ENCODE peak calls at places on chromosomes 13 and 19, in four cellular contexts. V, T, U and S are unnamed samples.

GRCh38 chr13:109344552-109345157 is 441.7 kb downstream of the IRS2 start:
- DNase-seq in V (peak), T (no peak), U (no peak), S (no peak)

GRCh38 chr19:37329686-37330085 is 41.2 kb upstream of the ZNF527 start:
- DNase-seq in T (no peak), V (peak), U (no peak), S (no peak)

GRCh38 chr19:10086032-10086903 is at the start of gene SHFL:
- DNase-seq in U (peak), V (peak), T (peak), S (peak)

GRCh38 chr19:35284153-35285140 is 2.1 kb downstream of the HAMP start:
- DNase-seq in U (no peak), T (no peak), V (no peak), S (no peak)

GRCh38 chr13:64928704-64929499 is 2301.2 kb downstream of the PCDH9 start:
- DNase-seq in T (no peak), V (peak), U (no peak), S (no peak)

GRCh38 chr13:81929988-81930387 is 1589.1 kb upstream of the SPRY2 start:
- DNase-seq in V (peak), U (no peak), T (no peak), S (no peak)

GRCh38 chr19:16976471-16976870 is 50.1 kb downstream of the CPAMD8 start:
- DNase-seq in V (no peak), U (no peak), T (no peak), S (no peak)

GRCh38 chr19:13920940-13921744 is 15.1 kb downstream of the CC2D1A start:
- DNase-seq in T (no peak), U (no peak), V (peak), S (no peak)

GRCh38 chr13:44758595-44759221 is 182.6 kb upstream of the TSC22D1 start:
- DNase-seq in V (peak), T (peak), U (no peak), S (no peak)

GRCh38 chr13:23455401-23456185 is 22.1 kb upstream of the SACS start:
- DNase-seq in T (no peak), U (no peak), V (no peak), S (no peak)

GRCh38 chr13:23510979-23511735 is 59.1 kb upstream of the TNFRSF19 start:
- DNase-seq in U (no peak), T (no peak), V (peak), S (peak)

GRCh38 chr19:3159565-3159964 is 19.0 kb upstream of the S1PR4 start:
- DNase-seq in T (no peak), V (no peak), U (no peak), S (no peak)

GRCh38 chr13:30877335-30877734 is 28.7 kb upstream of the MEDAG start:
- DNase-seq in V (peak), T (no peak), U (no peak), S (no peak)

GRCh38 chr19:47765522-47766358 is 12.8 kb upstream of the SELENOW start:
- DNase-seq in U (peak), V (peak), T (peak), S (peak)

GRCh38 chr19:8473652-8474476 is 28.6 kb downstream of the PRAM1 start:
- DNase-seq in U (no peak), V (no peak), T (no peak), S (no peak)

GRCh38 chr19:39701291-39701690 is 3.0 kb upstream of the LGALS14 start:
- DNase-seq in U (no peak), V (no peak), T (no peak), S (no peak)

GRCh38 chr13:87656311-87656710 is 14.9 kb upstream of the SLITRK5 start:
- DNase-seq in U (no peak), T (no peak), V (no peak), S (no peak)

GRCh38 chr19:39047076-39047475 is 14.7 kb upstream of the FBXO27 start:
- DNase-seq in T (no peak), U (no peak), V (no peak), S (no peak)

GRCh38 chr19:6233051-6233826 is 46.5 kb downstream of the MLLT1 start:
- DNase-seq in U (peak), V (peak), T (no peak), S (peak)

GRCh38 chr13:39909634-39910033 is 254.2 kb downstream of the COG6 start:
- DNase-seq in U (no peak), T (no peak), V (no peak), S (no peak)

GRCh38 chr13:75550159-75550567 is 572 bp downstream of the UCHL3 start:
- DNase-seq in U (peak), V (peak), T (peak), S (peak)

GRCh38 chr19:47573076-47574026 is at the start of gene ZNF541:
- DNase-seq in T (peak), U (peak), V (peak), S (peak)

GRCh38 chr19:54439174-54439851 is 9.7 kb upstream of the LENG8 start:
- DNase-seq in U (no peak), V (peak), T (no peak), S (peak)

GRCh38 chr19:33514885-33515485 is 6.6 kb downstream of the PEPD start:
- DNase-seq in V (peak), T (peak), U (no peak), S (peak)

GRCh38 chr13:69243366-69243765 is 864.3 kb upstream of the ATXN8OS start:
- DNase-seq in T (no peak), V (no peak), U (no peak), S (no peak)

GRCh38 chr13:32537580-32538233 is 888 bp downstream of the N4BP2L2 start:
- DNase-seq in T (peak), V (peak), U (peak), S (peak)

GRCh38 chr19:32830231-32831014 is 39.1 kb downstream of the SLC7A9 start:
- DNase-seq in U (no peak), T (no peak), V (peak), S (no peak)

GRCh38 chr13:19658192-19658591 is 24.7 kb downstream of the MPHOSPH8 start:
- DNase-seq in V (no peak), T (no peak), U (no peak), S (no peak)

GRCh38 chr13:89003656-89004055 is 1332.5 kb downstream of the SLITRK5 start:
- DNase-seq in U (no peak), V (no peak), T (no peak), S (no peak)

GRCh38 chr13:50676602-50677001 is 166.9 kb downstream of the DLEU7 start:
- DNase-seq in U (no peak), T (no peak), V (peak), S (peak)

GRCh38 chr13:29847501-29847983 is 2.9 kb downstream of the UBL3 start:
- DNase-seq in V (peak), T (peak), U (no peak), S (peak)

GRCh38 chr19:9741476-9742171 is 26.9 kb downstream of the ZNF846 start:
- DNase-seq in V (peak), U (no peak), T (no peak), S (peak)

GRCh38 chr13:66926200-66926850 is 303.8 kb downstream of the PCDH9 start:
- DNase-seq in U (no peak), T (no peak), V (no peak), S (no peak)

GRCh38 chr19:14843587-14843986 is 5.1 kb downstream of the OR7A10 start:
- DNase-seq in T (no peak), V (no peak), U (no peak), S (no peak)

GRCh38 chr19:16457954-16458331 is 13.8 kb downstream of the EPS15L1 start:
- DNase-seq in T (no peak), V (no peak), U (no peak), S (peak)

GRCh38 chr19:45136507-45137178 is 24.1 kb downstream of the NKPD1 start:
- DNase-seq in V (no peak), T (no peak), U (no peak), S (no peak)

GRCh38 chr19:54937926-54938325 is 9.4 kb downstream of the NLRP7 start:
- DNase-seq in V (no peak), T (no peak), U (no peak), S (no peak)

GRCh38 chr19:38386300-38386967 is 1.4 kb downstream of the GGN start:
- DNase-seq in U (no peak), V (no peak), T (no peak), S (no peak)

GRCh38 chr13:83197316-83197715 is 685.0 kb downstream of the SLITRK1 start:
- DNase-seq in U (no peak), V (no peak), T (no peak), S (no peak)
- H3K27ac ChIP-seq in U (no peak), V (no peak), T (no peak), S (no peak)

DNA sequence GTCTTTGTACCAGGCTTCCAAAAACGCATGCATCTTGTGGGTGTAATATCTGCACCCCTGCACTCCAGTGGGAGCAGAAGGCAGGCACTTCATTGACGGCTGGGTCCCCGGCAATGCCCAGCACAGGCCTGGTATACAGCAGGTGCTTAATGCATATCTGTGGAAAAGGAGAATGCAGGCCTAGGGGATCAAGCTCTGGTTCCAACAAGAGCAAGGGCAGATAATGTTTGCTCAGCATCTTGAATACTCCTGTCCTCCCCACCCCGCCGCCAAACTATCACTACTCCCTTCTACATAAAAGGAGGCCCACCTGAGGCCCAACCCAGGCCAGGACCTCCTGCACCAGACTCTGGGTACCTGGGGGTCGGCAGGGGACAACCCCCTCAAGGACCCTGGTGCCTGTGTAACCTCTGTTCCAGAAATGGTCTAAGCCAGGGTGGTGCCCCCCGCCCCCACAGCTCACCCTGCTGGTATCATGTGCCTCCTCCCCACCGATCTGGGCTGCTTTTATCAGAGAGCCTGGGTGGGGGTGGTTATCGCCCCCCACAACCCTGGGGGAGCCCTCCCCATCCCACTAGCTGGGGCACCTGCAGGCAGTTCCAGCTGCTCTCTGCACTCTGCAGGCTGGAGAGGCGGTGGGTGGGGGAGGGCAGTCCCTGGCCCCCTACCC is 4.8 kb downstream of the KLF16 start:
- DNase-seq in U (no peak), V (no peak), T (no peak), S (no peak)
- H3K27ac ChIP-seq in U (peak), V (no peak), T (peak), S (no peak)

DNA sequence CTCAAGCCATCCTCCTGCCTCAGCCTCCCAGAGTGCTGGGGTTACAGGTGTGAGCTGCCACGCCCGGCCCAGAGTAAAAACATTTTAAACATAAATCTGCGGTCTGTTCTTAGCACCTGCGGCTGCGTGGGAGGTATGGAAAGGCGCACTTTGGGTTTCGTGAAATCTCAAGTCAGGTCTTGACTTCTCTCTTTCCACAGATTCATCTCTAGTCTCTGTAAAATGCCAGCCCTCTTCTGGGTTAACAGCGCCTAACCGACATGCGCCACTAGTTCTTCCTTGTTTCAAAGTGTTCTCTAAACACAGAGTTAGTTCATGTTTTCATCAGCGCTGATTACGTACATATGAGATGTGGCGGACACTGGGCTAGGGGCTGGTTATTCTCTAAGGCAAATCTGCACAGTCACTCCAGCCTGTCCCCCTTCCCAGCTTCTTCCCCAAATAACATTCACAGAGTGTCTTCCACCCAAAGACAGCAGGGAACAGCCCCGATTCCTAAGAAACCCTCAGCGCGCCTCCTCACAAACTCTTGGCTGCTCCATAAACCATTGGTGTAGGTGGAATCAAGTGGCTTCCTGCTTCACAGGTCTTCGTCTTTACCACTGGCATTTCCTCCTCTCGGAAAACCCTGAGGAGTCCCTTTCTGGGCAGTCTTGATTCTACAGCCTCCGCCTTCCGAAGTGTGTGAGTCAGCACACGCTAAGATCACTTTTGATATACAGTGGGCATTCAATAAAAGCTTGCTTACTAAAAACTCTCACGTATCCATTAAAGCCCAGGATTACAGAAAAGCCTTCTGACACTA is 1.4 kb downstream of the PARP4 start:
- DNase-seq in V (peak), T (peak), U (no peak), S (peak)
- H3K27ac ChIP-seq in V (peak), T (peak), U (peak), S (peak)

GRCh38 chr19:41263042-41263849 is 926 bp upstream of the HNRNPUL1 start:
- DNase-seq in U (peak), V (peak), T (peak), S (peak)

GRCh38 chr19:41261474-41262190 is 2.5 kb upstream of the HNRNPUL1 start:
- DNase-seq in V (no peak), T (peak), U (no peak), S (peak)

GRCh38 chr19:41265376-41266153 is 1.4 kb downstream of the HNRNPUL1 start:
- DNase-seq in T (peak), U (no peak), V (peak), S (peak)

GRCh38 chr19:41264581-41265375 is 606 bp downstream of the HNRNPUL1 start:
- DNase-seq in T (peak), V (peak), U (peak), S (peak)

GRCh38 chr19:41263850-41264580 is at the start of gene HNRNPUL1:
- DNase-seq in V (peak), T (peak), U (peak), S (peak)
- H3K27ac ChIP-seq in V (peak), T (peak), U (peak), S (peak)

GRCh38 chr19:43777163-43777700 is 3.5 kb downstream of the KCNN4 start:
- DNase-seq in U (no peak), T (no peak), V (peak), S (no peak)

GRCh38 chr19:43780706-43781525 is at the start of gene KCNN4:
- DNase-seq in V (peak), T (peak), U (no peak), S (no peak)

GRCh38 chr19:43779820-43780219 is 953 bp downstream of the KCNN4 start:
- DNase-seq in U (no peak), V (no peak), T (peak), S (no peak)

GRCh38 chr19:43778651-43779050 is 2.1 kb downstream of the KCNN4 start:
- DNase-seq in U (no peak), T (peak), V (no peak), S (no peak)

DNA sequence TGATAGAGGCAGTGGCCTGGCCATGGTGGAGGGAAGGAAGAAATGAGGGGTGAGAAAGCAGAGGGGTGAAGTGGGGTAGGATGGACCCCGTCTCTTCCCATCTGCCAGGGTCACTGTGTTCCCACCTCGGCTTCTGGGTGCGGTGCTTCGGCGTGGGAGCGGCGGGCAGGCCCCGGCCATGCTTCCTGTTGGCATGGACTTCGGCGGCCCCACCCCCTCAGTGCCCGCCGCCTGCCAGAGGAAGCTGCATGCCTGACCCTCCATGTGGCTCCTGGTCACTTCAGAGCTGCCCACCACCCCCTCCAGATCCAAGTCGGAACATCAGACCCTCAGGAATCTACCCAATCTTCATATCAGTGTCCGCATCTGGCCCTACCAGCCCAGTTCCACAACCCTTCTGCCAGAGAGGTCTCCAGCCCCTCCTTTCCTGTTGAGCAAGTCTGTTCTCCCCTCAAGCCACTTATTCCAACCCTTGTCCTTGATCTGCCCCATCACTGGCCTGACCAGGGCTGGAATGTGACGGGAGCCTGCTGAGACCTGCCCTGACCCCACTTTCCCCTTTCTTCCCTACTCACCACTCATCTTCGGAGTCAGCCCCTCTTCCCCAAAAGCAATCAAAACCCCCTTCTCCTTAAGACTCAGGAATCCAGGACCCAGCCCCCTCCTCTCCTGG is 1.5 kb downstream of the KCNN4 start:
- DNase-seq in U (no peak), T (peak), V (no peak), S (no peak)
- H3K27ac ChIP-seq in U (peak), T (peak), V (no peak), S (no peak)

GRCh38 chr19:18590273-18591272 is 2.0 kb downstream of the REX1BD start:
- DNase-seq in T (no peak), V (no peak), U (no peak), S (no peak)
- H3K27ac ChIP-seq in T (no peak), V (no peak), U (no peak), S (no peak)